ENCODE peak calls at places on chromosomes 11 and 22, in four cellular contexts. One of them, this sample, is unnamed. For H3K79me1, the result is how much of the 10 kb centered on the place peaks cover.

GRCh38 chr22:32858121-32858703 is 56.7 kb downstream of the TIMP3 start:
- DNase-seq in H9: no peak
- DNase-seq in IMR-90: no peak
- DNase-seq in H1: no peak
- DNase-seq in this sample: no peak

GRCh38 chr22:39907605-39908097 is 6.8 kb downstream of the GRAP2 start:
- DNase-seq in IMR-90: no peak
- DNase-seq in H9: no peak
- DNase-seq in H1: no peak
- DNase-seq in this sample: no peak

GRCh38 chr22:24423519-24424000 is 3.8 kb upstream of the ADORA2A start:
- DNase-seq in IMR-90: no peak
- DNase-seq in H9: peak
- DNase-seq in H1: no peak
- DNase-seq in this sample: peak

GRCh38 chr11:92707665-92708064 is 261.8 kb upstream of the MTNR1B start:
- DNase-seq in IMR-90: no peak
- DNase-seq in H1: no peak
- DNase-seq in H9: no peak
- DNase-seq in this sample: no peak

GRCh38 chr11:111402411-111402810 is 23.3 kb upstream of the POU2AF1 start:
- DNase-seq in IMR-90: no peak
- DNase-seq in H9: no peak
- DNase-seq in H1: no peak
- DNase-seq in this sample: no peak

GRCh38 chr22:39556970-39557811 is 13.4 kb upstream of the CACNA1I start:
- DNase-seq in IMR-90: peak
- DNase-seq in H1: no peak
- DNase-seq in H9: no peak
- DNase-seq in this sample: no peak

GRCh38 chr11:110366234-110366633 is 63.5 kb upstream of the FDX1 start:
- DNase-seq in IMR-90: peak
- DNase-seq in H9: no peak
- DNase-seq in H1: no peak
- DNase-seq in this sample: no peak

GRCh38 chr11:75524576-75525432 is 937 bp downstream of the GDPD5 start:
- DNase-seq in IMR-90: peak
- DNase-seq in H9: peak
- DNase-seq in H1: no peak
- DNase-seq in this sample: peak

GRCh38 chr11:113697075-113697474 is 9.0 kb downstream of the TMPRSS5 start:
- DNase-seq in H9: no peak
- DNase-seq in IMR-90: no peak
- DNase-seq in H1: no peak
- DNase-seq in this sample: no peak

GRCh38 chr11:2194877-2195755 is 23.5 kb upstream of the TH start:
- DNase-seq in IMR-90: peak
- DNase-seq in H1: no peak
- DNase-seq in H9: peak
- DNase-seq in this sample: peak

GRCh38 chr22:44405661-44406060 is 92.4 kb downstream of the RTL6 start:
- DNase-seq in H1: no peak
- DNase-seq in H9: no peak
- DNase-seq in IMR-90: no peak
- DNase-seq in this sample: no peak

GRCh38 chr11:59758638-59759037 is 3.5 kb downstream of the STX3 start:
- DNase-seq in H1: no peak
- DNase-seq in H9: no peak
- DNase-seq in IMR-90: no peak
- DNase-seq in this sample: no peak

GRCh38 chr11:59759900-59760299 is 4.7 kb downstream of the STX3 start:
- DNase-seq in H1: no peak
- DNase-seq in IMR-90: no peak
- DNase-seq in H9: no peak
- DNase-seq in this sample: no peak

GRCh38 chr11:59766542-59766941 is 11.4 kb downstream of the STX3 start:
- DNase-seq in H1: no peak
- DNase-seq in H9: no peak
- DNase-seq in IMR-90: no peak
- DNase-seq in this sample: no peak

GRCh38 chr11:59765068-59765770 is 10.0 kb downstream of the STX3 start:
- DNase-seq in H9: no peak
- DNase-seq in IMR-90: no peak
- DNase-seq in H1: no peak
- DNase-seq in this sample: no peak

DNA sequence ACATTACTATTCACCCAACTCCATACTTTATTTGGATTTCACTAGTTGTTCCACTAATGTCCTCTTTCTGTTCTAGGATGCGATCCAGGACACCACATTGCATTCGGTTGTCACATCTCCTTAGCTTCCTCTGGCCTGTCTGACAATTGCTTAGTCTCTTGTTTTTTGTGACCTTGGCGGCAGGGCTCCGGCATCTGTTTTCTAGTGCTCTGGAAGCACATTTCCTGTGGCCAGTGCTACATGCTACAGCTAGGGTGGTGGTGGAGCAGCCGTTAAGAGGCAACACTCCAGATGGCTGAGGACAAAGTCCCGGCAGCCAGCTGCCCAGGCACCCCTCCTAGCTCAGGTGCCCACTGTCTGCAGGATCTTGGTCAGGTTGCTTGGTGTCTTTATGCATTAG is 6.8 kb downstream of the STX3 start:
- DNase-seq in H9: no peak
- DNase-seq in H1: no peak
- DNase-seq in IMR-90: no peak
- DNase-seq in this sample: no peak
- H4K5ac ChIP-seq in H9: no peak
- H4K5ac ChIP-seq in H1: no peak
- H4K5ac ChIP-seq in IMR-90: no peak
- H4K5ac ChIP-seq in this sample: no peak

DNA sequence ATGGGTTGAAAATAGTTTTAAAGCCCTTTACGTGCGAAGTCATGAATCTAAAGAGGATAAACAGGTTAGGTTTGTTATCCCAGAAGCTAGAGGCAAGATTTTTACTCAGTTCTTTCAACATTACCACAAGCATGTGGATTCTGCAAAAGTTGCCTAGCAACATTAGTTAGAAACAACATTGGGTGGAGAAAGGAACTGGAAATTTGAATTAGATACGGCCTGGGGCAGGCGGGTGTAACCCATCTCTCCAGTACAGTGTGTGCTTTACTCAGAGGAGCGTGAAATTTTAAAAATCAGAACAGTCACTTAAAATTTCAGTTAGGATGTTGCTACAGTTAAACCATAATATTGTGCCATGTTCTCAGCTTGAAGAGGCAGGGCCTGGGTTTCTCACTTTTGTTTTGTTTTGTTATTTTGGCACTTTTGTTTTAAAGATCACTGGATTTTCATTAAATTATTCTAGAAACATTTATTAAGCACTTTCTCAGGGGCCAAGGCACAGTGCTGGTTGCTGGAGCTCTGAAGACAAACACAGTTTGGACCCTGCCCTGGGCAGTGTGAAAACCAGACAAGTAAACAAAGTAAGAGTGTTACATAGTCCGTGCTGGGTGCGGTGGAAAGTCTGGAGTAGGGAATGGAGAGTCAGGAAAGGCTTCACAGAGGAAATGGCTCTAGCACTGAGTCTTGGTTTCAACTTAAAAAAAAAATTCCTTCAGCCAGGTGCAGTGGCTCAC is 4.4 kb upstream of the WEE1 start:
- DNase-seq in IMR-90: peak
- DNase-seq in H1: no peak
- DNase-seq in H9: peak
- DNase-seq in this sample: peak
- H3K9ac ChIP-seq in IMR-90: peak
- H3K9ac ChIP-seq in H1: no peak
- H3K9ac ChIP-seq in H9: peak
- H3K9ac ChIP-seq in this sample: peak

GRCh38 chr11:118918128-118918685 is 7.5 kb downstream of the BCL9L start:
- DNase-seq in H1: no peak
- DNase-seq in IMR-90: peak
- DNase-seq in H9: peak
- DNase-seq in this sample: peak
- H3K79me1 ChIP-seq in H1: under half
- H3K79me1 ChIP-seq in IMR-90: half or more
- H3K79me1 ChIP-seq in H9: under half
- H3K79me1 ChIP-seq in this sample: under half

GRCh38 chr11:95359756-95360155 is 128.8 kb upstream of the SESN3 start:
- DNase-seq in H1: no peak
- DNase-seq in IMR-90: no peak
- DNase-seq in H9: no peak
- DNase-seq in this sample: peak

GRCh38 chr11:95360382-95360781 is 129.4 kb upstream of the SESN3 start:
- DNase-seq in IMR-90: no peak
- DNase-seq in H1: no peak
- DNase-seq in H9: no peak
- DNase-seq in this sample: no peak

GRCh38 chr11:95359323-95359656 is 128.3 kb upstream of the SESN3 start:
- DNase-seq in H9: no peak
- DNase-seq in IMR-90: no peak
- DNase-seq in H1: no peak
- DNase-seq in this sample: no peak

GRCh38 chr11:95361180-95361579 is 130.2 kb upstream of the SESN3 start:
- DNase-seq in H1: no peak
- DNase-seq in H9: no peak
- DNase-seq in IMR-90: no peak
- DNase-seq in this sample: no peak

GRCh38 chr11:95358516-95359322 is 127.7 kb upstream of the SESN3 start:
- DNase-seq in H9: no peak
- DNase-seq in IMR-90: no peak
- DNase-seq in H1: no peak
- DNase-seq in this sample: peak
- H4K5ac ChIP-seq in H9: no peak
- H4K5ac ChIP-seq in IMR-90: no peak
- H4K5ac ChIP-seq in H1: no peak
- H4K5ac ChIP-seq in this sample: no peak

GRCh38 chr22:46813816-46814597 is 51.6 kb downstream of the TBC1D22A start:
- DNase-seq in IMR-90: peak
- DNase-seq in H1: no peak
- DNase-seq in H9: no peak
- DNase-seq in this sample: peak
- H3K9ac ChIP-seq in IMR-90: no peak
- H3K9ac ChIP-seq in H1: no peak
- H3K9ac ChIP-seq in H9: no peak
- H3K9ac ChIP-seq in this sample: no peak

GRCh38 chr11:12540913-12541587 is 133.2 kb upstream of the TEAD1 start:
- DNase-seq in IMR-90: peak
- DNase-seq in H1: no peak
- DNase-seq in H9: no peak
- DNase-seq in this sample: peak
- H3K79me1 ChIP-seq in IMR-90: under half
- H3K79me1 ChIP-seq in H1: under half
- H3K79me1 ChIP-seq in H9: under half
- H3K79me1 ChIP-seq in this sample: under half

This sample was measured in mesendoderm.